ENCODE peak calls at places on chromosomes 4 and X, in four cellular contexts. One of them, this sample, is unnamed.

GRCh38 chrX:131068945-131069719 is 11.0 kb downstream of the ARHGAP36 start:
- DNase-seq in kidney epithelial cell: no peak
- DNase-seq in activated T-helper 1 cell treated with anti-CD3 and anti-CD28 coated beads, Interleukin-2, amount 50 U/mL, for 16 hours: no peak
- DNase-seq in NCI-H2081 treated with DMSO at 0.1 percent for 48 hours: no peak
- DNase-seq in this sample: peak

GRCh38 chr4:139389102-139389501 is 64.8 kb upstream of the RAB33B start:
- DNase-seq in kidney epithelial cell: no peak
- DNase-seq in activated T-helper 1 cell treated with anti-CD3 and anti-CD28 coated beads, Interleukin-2, amount 50 U/mL, for 16 hours: no peak
- DNase-seq in NCI-H2081 treated with DMSO at 0.1 percent for 48 hours: no peak
- DNase-seq in this sample: no peak

GRCh38 chr4:168151313-168151712 is 59.0 kb downstream of the ANXA10 start:
- DNase-seq in NCI-H2081 treated with DMSO at 0.1 percent for 48 hours: no peak
- DNase-seq in kidney epithelial cell: no peak
- DNase-seq in activated T-helper 1 cell treated with anti-CD3 and anti-CD28 coated beads, Interleukin-2, amount 50 U/mL, for 16 hours: no peak
- DNase-seq in this sample: no peak

GRCh38 chr4:158581161-158581560 is 59.5 kb downstream of the RXFP1 start:
- DNase-seq in kidney epithelial cell: no peak
- DNase-seq in activated T-helper 1 cell treated with anti-CD3 and anti-CD28 coated beads, Interleukin-2, amount 50 U/mL, for 16 hours: no peak
- DNase-seq in NCI-H2081 treated with DMSO at 0.1 percent for 48 hours: no peak
- DNase-seq in this sample: no peak

GRCh38 chr4:27684501-27685077 is 823.9 kb downstream of the STIM2 start:
- DNase-seq in activated T-helper 1 cell treated with anti-CD3 and anti-CD28 coated beads, Interleukin-2, amount 50 U/mL, for 16 hours: no peak
- DNase-seq in kidney epithelial cell: no peak
- DNase-seq in NCI-H2081 treated with DMSO at 0.1 percent for 48 hours: peak
- DNase-seq in this sample: no peak

GRCh38 chrX:2549874-2550273 is 49.1 kb upstream of the DHRSX start:
- DNase-seq in NCI-H2081 treated with DMSO at 0.1 percent for 48 hours: no peak
- DNase-seq in activated T-helper 1 cell treated with anti-CD3 and anti-CD28 coated beads, Interleukin-2, amount 50 U/mL, for 16 hours: no peak
- DNase-seq in kidney epithelial cell: no peak
- DNase-seq in this sample: no peak

GRCh38 chrX:471239-471638 is 84.5 kb upstream of the PPP2R3B start:
- DNase-seq in kidney epithelial cell: no peak
- DNase-seq in activated T-helper 1 cell treated with anti-CD3 and anti-CD28 coated beads, Interleukin-2, amount 50 U/mL, for 16 hours: no peak
- DNase-seq in NCI-H2081 treated with DMSO at 0.1 percent for 48 hours: no peak
- DNase-seq in this sample: no peak

GRCh38 chr4:118034061-118034785 is at the start of gene NDST3:
- DNase-seq in kidney epithelial cell: peak
- DNase-seq in NCI-H2081 treated with DMSO at 0.1 percent for 48 hours: peak
- DNase-seq in activated T-helper 1 cell treated with anti-CD3 and anti-CD28 coated beads, Interleukin-2, amount 50 U/mL, for 16 hours: no peak
- DNase-seq in this sample: peak

GRCh38 chr4:109113511-109113910 is 188.9 kb downstream of the COL25A1 start:
- DNase-seq in kidney epithelial cell: no peak
- DNase-seq in NCI-H2081 treated with DMSO at 0.1 percent for 48 hours: no peak
- DNase-seq in activated T-helper 1 cell treated with anti-CD3 and anti-CD28 coated beads, Interleukin-2, amount 50 U/mL, for 16 hours: no peak
- DNase-seq in this sample: no peak

GRCh38 chr4:185002784-185003183 is 15.5 kb upstream of the HELT start:
- DNase-seq in NCI-H2081 treated with DMSO at 0.1 percent for 48 hours: no peak
- DNase-seq in activated T-helper 1 cell treated with anti-CD3 and anti-CD28 coated beads, Interleukin-2, amount 50 U/mL, for 16 hours: no peak
- DNase-seq in kidney epithelial cell: no peak
- DNase-seq in this sample: no peak

GRCh38 chrX:19613645-19614323 is 98.5 kb upstream of the MAP3K15 start:
- DNase-seq in kidney epithelial cell: no peak
- DNase-seq in NCI-H2081 treated with DMSO at 0.1 percent for 48 hours: no peak
- DNase-seq in activated T-helper 1 cell treated with anti-CD3 and anti-CD28 coated beads, Interleukin-2, amount 50 U/mL, for 16 hours: no peak
- DNase-seq in this sample: no peak

GRCh38 chrX:44937606-44938005 is 64.6 kb downstream of the KDM6A start:
- DNase-seq in activated T-helper 1 cell treated with anti-CD3 and anti-CD28 coated beads, Interleukin-2, amount 50 U/mL, for 16 hours: no peak
- DNase-seq in kidney epithelial cell: peak
- DNase-seq in NCI-H2081 treated with DMSO at 0.1 percent for 48 hours: no peak
- DNase-seq in this sample: no peak

This sample was measured in GM19239.